ENCODE peak calls at places on chromosomes 1 and 21, in seven cellular contexts. One of them, this sample, is unnamed.

GRCh38 chr1:111990026-111990877 is 784 bp upstream of the KCND3 start:
- DNase-seq in PC-3: no peak
- DNase-seq in GM23338: peak; percentile 49
- DNase-seq in MM.1S: no peak
- DNase-seq in GM23248: peak; percentile 41
- DNase-seq in Karpas-422: no peak
- DNase-seq in hepatocyte: peak; percentile 29
- DNase-seq in this sample: no peak

GRCh38 chr1:147413110-147413605 is 128.1 kb upstream of the BCL9 start:
- DNase-seq in Karpas-422: no peak
- DNase-seq in GM23338: no peak
- DNase-seq in MM.1S: no peak
- DNase-seq in hepatocyte: no peak
- DNase-seq in PC-3: no peak
- DNase-seq in GM23248: no peak
- DNase-seq in this sample: no peak

GRCh38 chr1:89705901-89706699 is 73.2 kb downstream of the LRRC8C start:
- DNase-seq in Karpas-422: peak; percentile 44
- DNase-seq in hepatocyte: no peak
- DNase-seq in GM23248: no peak
- DNase-seq in MM.1S: peak; percentile 25
- DNase-seq in PC-3: no peak
- DNase-seq in GM23338: no peak
- DNase-seq in this sample: no peak

GRCh38 chr1:173914366-173914871 is 2.7 kb downstream of the SERPINC1 start:
- DNase-seq in GM23248: peak; percentile 53
- DNase-seq in PC-3: peak; percentile 53
- DNase-seq in Karpas-422: peak; percentile 80
- DNase-seq in hepatocyte: peak; percentile 21
- DNase-seq in MM.1S: peak; percentile 70
- DNase-seq in GM23338: peak; percentile 81
- DNase-seq in this sample: peak; percentile 23

GRCh38 chr1:176735201-176735600 is 272.2 kb downstream of the PAPPA2 start:
- DNase-seq in Karpas-422: no peak
- DNase-seq in hepatocyte: no peak
- DNase-seq in GM23248: no peak
- DNase-seq in PC-3: no peak
- DNase-seq in MM.1S: no peak
- DNase-seq in GM23338: no peak
- DNase-seq in this sample: no peak

GRCh38 chr21:41458121-41458520 is 32.1 kb downstream of the MX1 start:
- DNase-seq in MM.1S: no peak
- DNase-seq in Karpas-422: no peak
- DNase-seq in GM23248: peak; percentile 42
- DNase-seq in PC-3: no peak
- DNase-seq in hepatocyte: no peak
- DNase-seq in GM23338: no peak
- DNase-seq in this sample: no peak

GRCh38 chr1:115767403-115767802 is 1.1 kb downstream of the CASQ2 start:
- DNase-seq in Karpas-422: no peak
- DNase-seq in PC-3: no peak
- DNase-seq in hepatocyte: no peak
- DNase-seq in MM.1S: no peak
- DNase-seq in GM23338: no peak
- DNase-seq in GM23248: no peak
- DNase-seq in this sample: peak; percentile 15

GRCh38 chr1:21956720-21957552 is 19.8 kb upstream of the HSPG2 start:
- DNase-seq in hepatocyte: peak; percentile 74
- DNase-seq in GM23338: peak; percentile 29
- DNase-seq in PC-3: peak; percentile 88
- DNase-seq in GM23248: peak; percentile 60
- DNase-seq in Karpas-422: no peak
- DNase-seq in MM.1S: no peak
- DNase-seq in this sample: peak; percentile 97

GRCh38 chr1:65231718-65232330 is 77.5 kb upstream of the DNAJC6 start:
- DNase-seq in Karpas-422: no peak
- DNase-seq in GM23248: no peak
- DNase-seq in hepatocyte: no peak
- DNase-seq in PC-3: peak; percentile 12
- DNase-seq in MM.1S: no peak
- DNase-seq in GM23338: no peak
- DNase-seq in this sample: no peak

GRCh38 chr1:1123581-1124507 is 8.0 kb upstream of the C1orf159 start:
- DNase-seq in PC-3: no peak
- DNase-seq in GM23248: peak; percentile 71
- DNase-seq in Karpas-422: no peak
- DNase-seq in hepatocyte: peak; percentile 3
- DNase-seq in GM23338: no peak
- DNase-seq in MM.1S: no peak
- DNase-seq in this sample: no peak

GRCh38 chr1:248852548-248852947 is 6.3 kb downstream of the ZNF692 start:
- DNase-seq in GM23248: no peak
- DNase-seq in hepatocyte: no peak
- DNase-seq in PC-3: no peak
- DNase-seq in GM23338: no peak
- DNase-seq in Karpas-422: peak; percentile 59
- DNase-seq in MM.1S: no peak
- DNase-seq in this sample: no peak

GRCh38 chr1:23384312-23385058 is 14.8 kb upstream of the ZNF436 start:
- DNase-seq in MM.1S: no peak
- DNase-seq in GM23248: peak; percentile 84
- DNase-seq in GM23338: no peak
- DNase-seq in PC-3: peak; percentile 78
- DNase-seq in Karpas-422: no peak
- DNase-seq in hepatocyte: peak; percentile 37
- DNase-seq in this sample: no peak

GRCh38 chr1:29513357-29513756 is 277.0 kb downstream of the PTPRU start:
- DNase-seq in PC-3: peak; percentile 85
- DNase-seq in Karpas-422: peak; percentile 88
- DNase-seq in hepatocyte: peak; percentile 48
- DNase-seq in GM23248: peak; percentile 89
- DNase-seq in GM23338: peak; percentile 80
- DNase-seq in MM.1S: peak; percentile 32
- DNase-seq in this sample: peak; percentile 54

GRCh38 chr1:235996048-235996785 is 68.7 kb downstream of the NID1 start:
- DNase-seq in MM.1S: no peak
- DNase-seq in PC-3: no peak
- DNase-seq in GM23338: no peak
- DNase-seq in hepatocyte: no peak
- DNase-seq in GM23248: no peak
- DNase-seq in Karpas-422: peak; percentile 9
- DNase-seq in this sample: no peak

GRCh38 chr1:84859866-84860265 is 33.1 kb downstream of the LPAR3 start:
- DNase-seq in GM23338: no peak
- DNase-seq in MM.1S: no peak
- DNase-seq in PC-3: no peak
- DNase-seq in hepatocyte: no peak
- DNase-seq in Karpas-422: no peak
- DNase-seq in GM23248: no peak
- DNase-seq in this sample: no peak

GRCh38 chr1:25619101-25619890 is 2.7 kb downstream of the MAN1C1 start:
- DNase-seq in Karpas-422: peak; percentile 67
- DNase-seq in GM23338: peak; percentile 84
- DNase-seq in GM23248: peak; percentile 32
- DNase-seq in MM.1S: peak; percentile 57
- DNase-seq in PC-3: peak; percentile 19
- DNase-seq in hepatocyte: peak; percentile 52
- DNase-seq in this sample: no peak

GRCh38 chr1:209529233-209529632 is 54.3 kb upstream of the CAMK1G start:
- DNase-seq in GM23338: no peak
- DNase-seq in MM.1S: no peak
- DNase-seq in PC-3: no peak
- DNase-seq in GM23248: no peak
- DNase-seq in Karpas-422: no peak
- DNase-seq in hepatocyte: no peak
- DNase-seq in this sample: no peak

GRCh38 chr1:209527993-209528392 is 55.5 kb upstream of the CAMK1G start:
- DNase-seq in Karpas-422: no peak
- DNase-seq in PC-3: peak; percentile 78
- DNase-seq in hepatocyte: peak; percentile 85
- DNase-seq in GM23248: peak; percentile 29
- DNase-seq in MM.1S: no peak
- DNase-seq in GM23338: no peak
- DNase-seq in this sample: no peak

GRCh38 chr1:209530990-209531389 is 52.5 kb upstream of the CAMK1G start:
- DNase-seq in hepatocyte: peak; percentile 15
- DNase-seq in MM.1S: no peak
- DNase-seq in GM23248: peak; percentile 11
- DNase-seq in PC-3: peak; percentile 38
- DNase-seq in Karpas-422: no peak
- DNase-seq in GM23338: no peak
- DNase-seq in this sample: no peak

GRCh38 chr1:209527372-209527771 is 56.1 kb upstream of the CAMK1G start:
- DNase-seq in GM23338: no peak
- DNase-seq in Karpas-422: no peak
- DNase-seq in PC-3: peak; percentile 63
- DNase-seq in GM23248: peak; percentile 46
- DNase-seq in hepatocyte: no peak
- DNase-seq in MM.1S: no peak
- DNase-seq in this sample: no peak

GRCh38 chr1:209526137-209526536 is 57.4 kb upstream of the CAMK1G start:
- DNase-seq in PC-3: peak; percentile 47
- DNase-seq in GM23338: no peak
- DNase-seq in hepatocyte: no peak
- DNase-seq in Karpas-422: no peak
- DNase-seq in GM23248: no peak
- DNase-seq in MM.1S: no peak
- DNase-seq in this sample: no peak
- H3K9me2 ChIP-seq in PC-3: no peaks in the 10 kb centered on the region
- H3K9me2 ChIP-seq in GM23338: no peaks in the 10 kb centered on the region
- H3K9me2 ChIP-seq in hepatocyte: no peaks in the 10 kb centered on the region
- H3K9me2 ChIP-seq in Karpas-422: no peaks in the 10 kb centered on the region
- H3K9me2 ChIP-seq in GM23248: no peaks in the 10 kb centered on the region
- H3K9me2 ChIP-seq in MM.1S: no peaks in the 10 kb centered on the region
- H3K9me2 ChIP-seq in this sample: no peaks in the 10 kb centered on the region

DNA sequence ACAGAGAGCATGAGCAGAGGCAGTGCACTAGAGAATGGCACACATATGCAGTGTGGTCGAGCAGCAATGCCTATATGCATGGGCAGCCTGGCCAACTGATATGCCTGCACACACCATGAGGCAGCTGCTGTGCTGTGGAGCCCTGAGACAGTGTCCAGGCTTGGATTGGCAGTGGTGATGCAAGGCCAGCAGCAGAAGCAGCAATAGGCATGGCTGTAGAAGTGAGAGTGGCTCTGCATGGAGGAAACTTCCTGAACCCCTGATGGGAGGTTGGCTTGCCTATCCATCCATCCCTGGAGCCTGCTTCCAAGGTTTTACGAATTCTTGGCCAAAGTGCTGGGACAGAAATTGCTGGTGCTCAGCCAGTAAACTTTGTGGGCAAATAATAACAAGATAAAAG is 89.7 kb downstream of the DIRAS3 start:
- DNase-seq in MM.1S: no peak
- DNase-seq in GM23248: no peak
- DNase-seq in hepatocyte: no peak
- DNase-seq in PC-3: no peak
- DNase-seq in Karpas-422: no peak
- DNase-seq in GM23338: no peak
- DNase-seq in this sample: no peak
- H3K9me2 ChIP-seq in MM.1S: no peaks in the 10 kb centered on the region
- H3K9me2 ChIP-seq in GM23248: no peaks in the 10 kb centered on the region
- H3K9me2 ChIP-seq in hepatocyte: no peaks in the 10 kb centered on the region
- H3K9me2 ChIP-seq in PC-3: no peaks in the 10 kb centered on the region
- H3K9me2 ChIP-seq in Karpas-422: no peaks in the 10 kb centered on the region
- H3K9me2 ChIP-seq in GM23338: no peaks in the 10 kb centered on the region
- H3K9me2 ChIP-seq in this sample: no peaks in the 10 kb centered on the region

DNA sequence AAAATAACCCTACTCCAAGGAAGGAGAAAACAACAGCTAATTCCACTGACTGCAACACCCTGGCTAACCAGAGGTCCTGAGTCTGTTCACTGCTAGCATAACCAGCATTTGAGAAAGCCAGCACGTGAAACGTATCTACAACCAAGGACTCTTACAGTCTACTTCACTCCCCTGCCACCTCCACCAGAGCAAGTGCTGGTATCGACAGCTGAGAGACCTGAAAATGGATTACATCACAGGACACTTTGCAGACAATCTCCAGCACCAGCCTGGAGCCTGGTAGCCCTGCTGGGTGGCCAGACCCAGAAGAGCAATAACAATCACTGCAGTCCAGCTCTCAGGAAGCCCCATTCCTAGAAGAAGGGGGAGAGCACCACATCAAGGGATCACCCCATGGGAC is 179.8 kb downstream of the COL24A1 start:
- DNase-seq in MM.1S: no peak
- DNase-seq in Karpas-422: no peak
- DNase-seq in hepatocyte: no peak
- DNase-seq in PC-3: no peak
- DNase-seq in GM23248: no peak
- DNase-seq in GM23338: no peak
- DNase-seq in this sample: no peak
- H3K9me2 ChIP-seq in MM.1S: no peaks in the 10 kb centered on the region
- H3K9me2 ChIP-seq in Karpas-422: no peaks in the 10 kb centered on the region
- H3K9me2 ChIP-seq in hepatocyte: no peaks in the 10 kb centered on the region
- H3K9me2 ChIP-seq in PC-3: no peaks in the 10 kb centered on the region
- H3K9me2 ChIP-seq in GM23248: no peaks in the 10 kb centered on the region
- H3K9me2 ChIP-seq in GM23338: no peaks in the 10 kb centered on the region
- H3K9me2 ChIP-seq in this sample: no peaks in the 10 kb centered on the region

DNA sequence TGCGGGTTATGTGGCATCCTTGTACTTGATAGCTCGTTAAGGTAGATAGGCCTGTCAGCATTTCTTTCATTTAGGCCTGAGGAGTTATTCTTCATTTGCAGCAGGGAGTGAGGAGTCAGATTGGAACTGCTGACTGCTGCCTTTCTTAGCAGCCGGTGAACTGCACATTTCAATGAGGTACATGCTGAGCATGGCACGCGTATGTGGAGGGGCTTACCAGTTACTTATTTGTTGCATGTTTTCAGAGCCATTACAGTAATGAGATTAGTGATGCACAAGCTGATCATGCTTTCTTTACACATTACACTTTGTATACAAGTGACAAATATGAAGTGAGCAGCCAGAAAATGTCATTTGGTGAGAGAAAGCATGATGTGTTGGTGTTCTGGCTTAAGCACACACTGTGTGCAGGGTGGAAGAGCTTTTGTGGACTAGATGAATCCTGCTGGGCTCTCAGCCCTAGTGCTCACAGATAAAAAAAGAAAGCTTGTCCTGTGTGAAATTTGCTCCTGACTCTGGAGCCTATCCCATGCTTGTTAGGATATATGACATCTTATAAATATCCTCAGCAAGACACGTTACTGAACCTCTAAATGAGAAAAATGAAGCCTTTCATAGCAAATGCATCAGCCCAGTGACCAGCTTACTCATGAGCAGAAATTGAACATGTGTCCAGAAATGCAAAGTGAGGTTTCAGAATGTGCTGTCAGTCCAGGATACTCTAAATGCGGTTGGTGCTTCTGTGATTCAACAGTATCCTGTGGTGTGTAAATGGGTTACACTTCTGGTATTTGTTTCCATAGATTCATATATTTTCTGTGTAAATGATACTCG is 574.7 kb upstream of the ADGRL2 start:
- DNase-seq in hepatocyte: no peak
- DNase-seq in MM.1S: no peak
- DNase-seq in GM23338: no peak
- DNase-seq in PC-3: no peak
- DNase-seq in Karpas-422: no peak
- DNase-seq in GM23248: no peak
- DNase-seq in this sample: no peak
- H3K9me2 ChIP-seq in hepatocyte: no peaks in the 10 kb centered on the region
- H3K9me2 ChIP-seq in MM.1S: no peaks in the 10 kb centered on the region
- H3K9me2 ChIP-seq in GM23338: no peaks in the 10 kb centered on the region
- H3K9me2 ChIP-seq in PC-3: no peaks in the 10 kb centered on the region
- H3K9me2 ChIP-seq in Karpas-422: no peaks in the 10 kb centered on the region
- H3K9me2 ChIP-seq in GM23248: no peaks in the 10 kb centered on the region
- H3K9me2 ChIP-seq in this sample: no peaks in the 10 kb centered on the region

GRCh38 chr1:12324423-12324822 is 94.6 kb downstream of the VPS13D start:
- DNase-seq in MM.1S: no peak
- DNase-seq in GM23338: no peak
- DNase-seq in hepatocyte: no peak
- DNase-seq in Karpas-422: no peak
- DNase-seq in GM23248: no peak
- DNase-seq in PC-3: no peak
- DNase-seq in this sample: no peak
- H3K9me2 ChIP-seq in MM.1S: no peaks in the 10 kb centered on the region
- H3K9me2 ChIP-seq in GM23338: no peaks in the 10 kb centered on the region
- H3K9me2 ChIP-seq in hepatocyte: no peaks in the 10 kb centered on the region
- H3K9me2 ChIP-seq in Karpas-422: no peaks in the 10 kb centered on the region
- H3K9me2 ChIP-seq in GM23248: no peaks in the 10 kb centered on the region
- H3K9me2 ChIP-seq in PC-3: no peaks in the 10 kb centered on the region
- H3K9me2 ChIP-seq in this sample: no peaks in the 10 kb centered on the region

This sample was measured in PC-9.